ENCODE peak calls at places on chromosomes 3 and 15, in six cellular contexts. P is mammary epithelial cell, Z is hepatocyte, M is A549, U is MM.1S, G is DND-41. S is an unnamed sample. For H3K9me3, the result is how much of the 10 kb centered on the place peaks cover.

GRCh38 chr15:92143765-92144164 is 249.9 kb upstream of the ST8SIA2 start:
- DNase-seq in P (no peak), Z (no peak), M (no peak), U (no peak), G (no peak), S (no peak)

GRCh38 chr3:50515565-50516047 is 12.2 kb upstream of the CACNA2D2 start:
- DNase-seq in P (no peak), Z (peak), M (no peak), U (no peak), G (no peak), S (no peak)

GRCh38 chr15:60835974-60836373 is 357.0 kb upstream of the ICE2 start:
- DNase-seq in P (no peak), Z (no peak), M (no peak), U (no peak), G (no peak), S (no peak)

GRCh38 chr3:123447749-123448502 is 964 bp downstream of the ADCY5 start:
- DNase-seq in P (no peak), Z (peak), M (no peak), U (no peak), G (no peak), S (peak)

GRCh38 chr3:101780661-101781060 is 1.6 kb downstream of the NXPE3 start:
- DNase-seq in P (peak), Z (peak), M (peak), U (peak), G (no peak), S (peak)

GRCh38 chr15:97235285-97235985 is 725.1 kb upstream of the ARRDC4 start:
- DNase-seq in P (peak), Z (peak), M (peak), U (peak), G (peak), S (peak)

GRCh38 chr3:10410383-10411002 is 89.6 kb upstream of the SEC13 start:
- DNase-seq in P (no peak), Z (no peak), M (no peak), U (no peak), G (no peak), S (peak)

GRCh38 chr3:31615071-31615875 is 82.5 kb downstream of the STT3B start:
- DNase-seq in P (no peak), Z (no peak), M (no peak), U (no peak), G (no peak), S (no peak)

GRCh38 chr3:30400924-30401323 is 205.5 kb upstream of the TGFBR2 start:
- DNase-seq in P (no peak), Z (no peak), M (no peak), U (no peak), G (no peak), S (no peak)

GRCh38 chr15:36585774-36586173 is 6.3 kb downstream of the CDIN1 start:
- DNase-seq in P (peak), Z (peak), M (no peak), U (no peak), G (no peak), S (no peak)

GRCh38 chr3:38247366-38248035 is 18.1 kb upstream of the SLC22A13 start:
- DNase-seq in P (peak), Z (peak), M (peak), U (no peak), G (no peak), S (peak)

GRCh38 chr3:132573657-132574260 is 23.3 kb upstream of the ACKR4 start:
- DNase-seq in P (no peak), Z (no peak), M (no peak), U (no peak), G (no peak), S (no peak)

GRCh38 chr3:60190073-60190472 is 1061.2 kb downstream of the FHIT start:
- DNase-seq in P (no peak), Z (no peak), M (no peak), U (no peak), G (no peak), S (no peak)

GRCh38 chr15:40234783-40235182 is 4.1 kb upstream of the PAK6 start:
- DNase-seq in P (peak), Z (peak), M (no peak), U (no peak), G (no peak), S (peak)

GRCh38 chr15:63338170-63338569 is 43.5 kb downstream of the CA12 start:
- DNase-seq in P (peak), Z (no peak), M (no peak), U (no peak), G (no peak), S (peak)

GRCh38 chr3:52848617-52849016 is 13.8 kb upstream of the MUSTN1 start:
- DNase-seq in P (peak), Z (no peak), M (peak), U (no peak), G (no peak), S (peak)

GRCh38 chr3:14401692-14402303 is 608 bp upstream of the SLC6A6 start:
- DNase-seq in P (no peak), Z (no peak), M (no peak), U (no peak), G (no peak), S (no peak)

GRCh38 chr15:78424673-78425072 is 13.3 kb upstream of the IREB2 start:
- DNase-seq in P (no peak), Z (no peak), M (no peak), U (no peak), G (no peak), S (no peak)

GRCh38 chr3:178588593-178588992 is 52.4 kb downstream of the KCNMB2 start:
- DNase-seq in P (no peak), Z (no peak), M (no peak), U (peak), G (no peak), S (no peak)

GRCh38 chr3:106413683-106414082 is 544.9 kb upstream of the CBLB start:
- DNase-seq in P (no peak), Z (no peak), M (no peak), U (no peak), G (no peak), S (no peak)

GRCh38 chr3:69385723-69386483 is at the start of gene FRMD4B:
- DNase-seq in P (peak), Z (peak), M (peak), U (no peak), G (peak), S (peak)
- TF ChIP-seq CTCF in P (peak), Z (peak), M (no peak), U (no peak), G (peak), S (no peak)

GRCh38 chr3:112354642-112355333 is 21.8 kb downstream of the CD200 start:
- DNase-seq in P (no peak), Z (no peak), M (no peak), U (no peak), G (no peak), S (no peak)
- H3K4me2 ChIP-seq in P (no peak), Z (no peak), M (no peak), U (no peak), G (no peak), S (no peak)

GRCh38 chr3:6657591-6657990 is 203.3 kb upstream of the GRM7 start:
- DNase-seq in P (no peak), Z (no peak), M (no peak), U (no peak), G (no peak), S (no peak)

GRCh38 chr3:6655275-6655674 is 205.6 kb upstream of the GRM7 start:
- DNase-seq in P (no peak), Z (no peak), M (no peak), U (no peak), G (no peak), S (no peak)

DNA sequence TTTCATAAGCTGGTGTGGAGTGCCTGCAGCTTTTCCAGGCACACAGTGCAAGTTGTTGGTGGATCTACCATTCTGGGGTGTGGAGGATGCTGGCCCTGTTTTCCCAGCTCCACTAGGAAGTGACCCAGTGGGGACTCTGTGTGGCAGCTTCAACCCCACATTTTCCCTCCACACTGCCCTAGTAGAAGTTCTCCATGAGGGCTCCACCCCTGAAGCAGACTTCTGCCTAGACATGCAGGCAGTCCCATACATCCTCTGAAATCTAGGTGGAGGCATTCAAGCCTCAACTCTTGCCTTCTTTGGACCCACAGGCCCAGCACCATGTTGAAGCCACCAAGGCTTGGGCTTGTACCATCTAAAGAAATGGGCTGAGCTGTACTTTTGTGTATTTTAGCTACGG is 206.2 kb upstream of the GRM7 start:
- DNase-seq in P (no peak), Z (no peak), M (no peak), U (no peak), G (no peak), S (no peak)
- H3K9me3 ChIP-seq in P (under half), Z (under half), M (under half), U (under half), G (under half), S (under half)

GRCh38 chr15:100385300-100385699 is 43.5 kb upstream of the ADAMTS17 start:
- DNase-seq in P (no peak), Z (no peak), M (no peak), U (no peak), G (no peak), S (no peak)

GRCh38 chr15:100383302-100384107 is 41.7 kb upstream of the ADAMTS17 start:
- DNase-seq in P (peak), Z (peak), M (peak), U (peak), G (peak), S (peak)

GRCh38 chr15:100384108-100384410 is 42.3 kb upstream of the ADAMTS17 start:
- DNase-seq in P (no peak), Z (no peak), M (no peak), U (no peak), G (no peak), S (no peak)
- TF ChIP-seq CTCF in P (no peak), Z (no peak), M (no peak), U (no peak), G (no peak), S (no peak)

GRCh38 chr3:179927191-179927590 is 109.5 kb downstream of the PEX5L start:
- DNase-seq in P (no peak), Z (no peak), M (no peak), U (no peak), G (peak), S (no peak)
- H3K4me2 ChIP-seq in P (no peak), Z (no peak), M (no peak), U (no peak), G (no peak), S (no peak)

GRCh38 chr15:56232058-56232457 is 11.6 kb downstream of the RFX7 start:
- DNase-seq in P (no peak), Z (no peak), M (peak), U (no peak), G (peak), S (no peak)
- H3K9me3 ChIP-seq in P (under half), Z (under half), M (half or more), U (under half), G (half or more), S (under half)

GRCh38 chr3:147383617-147384016 is 22.7 kb downstream of the ZIC4 start:
- DNase-seq in P (no peak), Z (no peak), M (no peak), U (no peak), G (no peak), S (no peak)
- TF ChIP-seq CTCF in P (peak), Z (no peak), M (peak), U (peak), G (no peak), S (peak)

GRCh38 chr15:57227181-57227580 is 149.1 kb upstream of the CGNL1 start:
- DNase-seq in P (no peak), Z (no peak), M (no peak), U (no peak), G (no peak), S (peak)

GRCh38 chr15:57231559-57231958 is 144.7 kb upstream of the CGNL1 start:
- DNase-seq in P (no peak), Z (no peak), M (no peak), U (no peak), G (no peak), S (no peak)

GRCh38 chr15:57224664-57225063 is 151.6 kb upstream of the CGNL1 start:
- DNase-seq in P (peak), Z (no peak), M (no peak), U (no peak), G (no peak), S (no peak)

GRCh38 chr15:57223887-57224286 is 152.4 kb upstream of the CGNL1 start:
- DNase-seq in P (no peak), Z (no peak), M (no peak), U (no peak), G (no peak), S (no peak)

GRCh38 chr15:57227899-57228298 is 148.4 kb upstream of the CGNL1 start:
- DNase-seq in P (no peak), Z (no peak), M (no peak), U (no peak), G (peak), S (no peak)
- H3K4me2 ChIP-seq in P (no peak), Z (peak), M (no peak), U (no peak), G (no peak), S (peak)

GRCh38 chr3:62119139-62119538 is 254.2 kb downstream of the FEZF2 start:
- DNase-seq in P (no peak), Z (no peak), M (no peak), U (no peak), G (no peak), S (no peak)
- H3K9me3 ChIP-seq in P (under half), Z (under half), M (under half), U (under half), G (under half), S (under half)

DNA sequence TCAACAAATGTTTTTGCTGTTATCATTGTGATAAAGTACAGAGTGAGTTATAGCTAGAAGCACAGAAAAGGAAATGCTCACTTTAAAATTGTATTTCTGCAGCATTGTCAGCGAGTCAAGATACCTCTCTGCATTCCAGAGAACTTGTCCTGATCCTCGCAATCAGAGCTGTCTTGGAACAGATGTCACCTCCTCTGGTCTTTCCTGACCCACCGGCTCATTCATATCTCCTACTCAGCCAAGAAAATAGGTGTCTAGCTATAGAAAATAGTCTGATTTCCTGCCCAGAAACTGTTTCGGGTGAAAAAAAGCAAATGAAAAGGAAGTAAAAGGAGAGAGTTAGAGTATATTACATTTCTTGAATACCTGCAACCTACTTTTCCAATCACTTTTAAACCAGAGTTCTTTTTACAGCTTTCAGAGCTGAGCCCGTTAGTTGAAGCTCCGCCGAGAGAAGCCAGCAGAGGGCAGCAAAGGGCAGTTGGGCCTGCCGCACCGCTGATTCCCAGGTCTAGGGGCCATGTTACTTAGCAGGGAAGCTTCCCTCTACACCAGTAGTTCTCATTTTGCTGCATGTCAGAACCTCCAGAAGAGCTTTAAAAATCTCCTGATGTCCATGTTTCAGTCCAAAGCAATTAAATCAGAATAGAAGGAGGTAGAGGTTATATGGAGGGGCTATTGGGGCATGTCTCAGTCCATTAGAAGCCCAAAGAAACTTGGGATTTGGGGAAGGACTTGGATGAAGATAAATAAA is 185.7 kb upstream of the THRB start:
- DNase-seq in P (peak), Z (peak), M (peak), U (peak), G (peak), S (no peak)
- TF ChIP-seq CTCF in P (peak), Z (peak), M (peak), U (peak), G (peak), S (peak)